ENCODE peak calls at places on chromosomes 4 and X, in seven cellular contexts. D, S, T, W, R, J and M are unnamed samples.

GRCh38 chr4:148632476-148632875 is 190.3 kb upstream of the NR3C2 start:
- DNase-seq in S (no peak), T (peak; percentile 26), W (no peak), R (no peak), D (no peak), J (no peak), M (no peak)

GRCh38 chr4:169707958-169708643 is 49.6 kb downstream of the HPF1 start:
- DNase-seq in T (no peak), W (no peak), R (peak; percentile 53), D (no peak), J (no peak), S (no peak), M (no peak)

GRCh38 chr4:75621715-75622114 is 8.6 kb downstream of the CDKL2 start:
- DNase-seq in W (no peak), D (no peak), S (no peak), T (no peak), J (no peak), R (no peak), M (no peak)

GRCh38 chr4:53929311-53929710 is 135.1 kb downstream of the CHIC2 start:
- DNase-seq in T (no peak), J (no peak), D (no peak), S (no peak), R (no peak), W (no peak), M (no peak)

GRCh38 chr4:182449960-182450359 is 206.8 kb downstream of the TENM3 start:
- DNase-seq in T (peak; percentile 7), S (no peak), D (no peak), W (no peak), R (peak; percentile 20), J (no peak), M (no peak)

GRCh38 chrX:42678133-42678532 is 99.8 kb downstream of the PPP1R2C start:
- DNase-seq in R (peak; percentile 25), W (no peak), D (no peak), S (peak; percentile 69), T (peak; percentile 33), J (no peak), M (no peak)

GRCh38 chr4:111631157-111631999 is 513.9 kb upstream of the FAM241A start:
- DNase-seq in J (no peak), R (peak; percentile 38), S (peak; percentile 14), T (peak; percentile 23), W (no peak), D (no peak), M (no peak)

GRCh38 chr4:57119054-57119651 is 9.0 kb upstream of the IGFBP7 start:
- DNase-seq in D (no peak), W (no peak), J (peak; percentile 67), S (no peak), R (peak; percentile 92), T (peak; percentile 92), M (no peak)

GRCh38 chrX:599837-600715 is 30.5 kb upstream of the SHOX start:
- DNase-seq in T (no peak), J (no peak), D (no peak), W (no peak), R (no peak), S (no peak), M (no peak)

GRCh38 chr4:100898844-100899243 is 381.0 kb upstream of the EMCN start:
- DNase-seq in J (no peak), W (no peak), R (no peak), S (no peak), D (no peak), T (no peak), M (no peak)

GRCh38 chr4:8192748-8193738 is 6.0 kb upstream of the SH3TC1 start:
- DNase-seq in W (no peak), T (peak; percentile 55), S (peak; percentile 82), R (peak; percentile 60), D (no peak), J (no peak), M (peak; percentile 39)